ENCODE peak calls at places on chromosomes 12 and 14, in six cellular contexts. S is K562; N is CD8-positive, alpha-beta T cell; T is ovary; Z is heart right ventricle; D is body of pancreas. G is an unnamed sample.

GRCh38 chr14:59358105-59358504 is 107.1 kb downstream of the GPR135 start:
- DNase-seq in N (no peak), D (no peak), Z (peak; percentile 77), S (no peak), T (no peak), G (peak; percentile 45)

GRCh38 chr12:3141339-3142321 is 64.5 kb downstream of the TSPAN9 start:
- DNase-seq in T (no peak), D (no peak), Z (no peak), N (no peak), S (no peak), G (no peak)

GRCh38 chr12:107320929-107321618 is 227.7 kb upstream of the CRY1 start:
- DNase-seq in N (peak; percentile 71), D (no peak), Z (no peak), T (no peak), S (no peak), G (no peak)

GRCh38 chr12:33423706-33424105 is 15.9 kb downstream of the SYT10 start:
- DNase-seq in D (no peak), N (no peak), S (no peak), Z (no peak), T (no peak), G (no peak)

GRCh38 chr14:87600236-87600635 is 392.7 kb downstream of the GALC start:
- DNase-seq in Z (no peak), S (no peak), N (no peak), T (no peak), D (no peak), G (no peak)

GRCh38 chr14:75939200-75939599 is 42.6 kb downstream of the TGFB3 start:
- DNase-seq in N (no peak), Z (no peak), D (no peak), S (no peak), T (no peak), G (no peak)

GRCh38 chr12:93247313-93248057 is 130.2 kb upstream of the NUDT4 start:
- DNase-seq in S (no peak), Z (peak; percentile 32), N (no peak), T (no peak), D (no peak), G (no peak)

GRCh38 chr12:26121841-26122680 is 2.8 kb downstream of the BHLHE41 start:
- DNase-seq in S (peak; percentile 14), D (peak; percentile 31), N (peak; percentile 16), T (peak; percentile 46), Z (no peak), G (no peak)

GRCh38 chr12:54592316-54592715 is 3.9 kb upstream of the PPP1R1A start:
- DNase-seq in S (no peak), Z (no peak), D (no peak), T (no peak), N (no peak), G (no peak)

GRCh38 chr14:47675489-47676300 is at the start of gene MDGA2:
- DNase-seq in D (peak; percentile 7), Z (no peak), T (no peak), S (no peak), N (no peak), G (no peak)

GRCh38 chr12:59839514-59839913 is 243.7 kb downstream of the SLC16A7 start:
- DNase-seq in N (no peak), T (no peak), Z (no peak), S (no peak), D (no peak), G (no peak)

GRCh38 chr14:103676881-103677675 is 38.2 kb downstream of the XRCC3 start:
- DNase-seq in N (no peak), T (no peak), S (no peak), D (no peak), Z (no peak), G (no peak)

GRCh38 chr12:42291680-42292079 is 34.2 kb downstream of the ZCRB1 start:
- DNase-seq in S (no peak), T (no peak), D (no peak), Z (no peak), N (no peak), G (no peak)

GRCh38 chr14:28949503-28949902 is 182.9 kb downstream of the FOXG1 start:
- DNase-seq in Z (no peak), N (no peak), S (no peak), D (no peak), T (no peak), G (no peak)

GRCh38 chr14:23442721-23443356 is 7.4 kb upstream of the MYH7 start:
- DNase-seq in D (no peak), N (no peak), Z (peak; percentile 73), T (no peak), S (no peak), G (no peak)

GRCh38 chr12:52268212-52268611 is 6.2 kb upstream of the KRT86 start:
- DNase-seq in T (no peak), D (no peak), N (no peak), S (no peak), Z (no peak), G (no peak)

GRCh38 chr12:49631336-49631907 is 8.1 kb downstream of the PRPF40B start:
- DNase-seq in Z (peak; percentile 3), N (no peak), T (no peak), D (no peak), S (peak; percentile 30), G (no peak)

GRCh38 chr14:92099802-92100201 is 6.6 kb downstream of the ATXN3 start:
- DNase-seq in N (no peak), Z (no peak), D (no peak), T (no peak), S (no peak), G (no peak)

GRCh38 chr12:80807640-80808288 is 91.1 kb downstream of the MYF5 start:
- DNase-seq in D (no peak), T (no peak), N (no peak), S (no peak), Z (no peak), G (no peak)

GRCh38 chr12:89354630-89354931 is 2.3 kb upstream of the DUSP6 start:
- DNase-seq in N (no peak), S (no peak), T (no peak), D (no peak), Z (no peak), G (no peak)

GRCh38 chr14:55698051-55698450 is 118.0 kb downstream of the KTN1 start:
- DNase-seq in Z (no peak), T (no peak), N (no peak), S (no peak), D (no peak), G (peak; percentile 29)

GRCh38 chr12:128817115-128818015 is 6.4 kb downstream of the SLC15A4 start:
- DNase-seq in T (no peak), Z (peak; percentile 71), D (peak; percentile 76), S (no peak), N (no peak), G (no peak)

GRCh38 chr12:24617471-24617870 is 331.4 kb downstream of the BCAT1 start:
- DNase-seq in D (no peak), N (no peak), Z (no peak), S (no peak), T (no peak), G (no peak)

GRCh38 chr14:63986789-63987533 is 134.2 kb downstream of the SYNE2 start:
- DNase-seq in S (no peak), T (no peak), N (no peak), D (no peak), Z (no peak), G (no peak)

GRCh38 chr12:68264864-68265256 is 11.5 kb upstream of the IL22 start:
- DNase-seq in N (no peak), D (no peak), S (no peak), Z (no peak), T (no peak), G (no peak)

DNA sequence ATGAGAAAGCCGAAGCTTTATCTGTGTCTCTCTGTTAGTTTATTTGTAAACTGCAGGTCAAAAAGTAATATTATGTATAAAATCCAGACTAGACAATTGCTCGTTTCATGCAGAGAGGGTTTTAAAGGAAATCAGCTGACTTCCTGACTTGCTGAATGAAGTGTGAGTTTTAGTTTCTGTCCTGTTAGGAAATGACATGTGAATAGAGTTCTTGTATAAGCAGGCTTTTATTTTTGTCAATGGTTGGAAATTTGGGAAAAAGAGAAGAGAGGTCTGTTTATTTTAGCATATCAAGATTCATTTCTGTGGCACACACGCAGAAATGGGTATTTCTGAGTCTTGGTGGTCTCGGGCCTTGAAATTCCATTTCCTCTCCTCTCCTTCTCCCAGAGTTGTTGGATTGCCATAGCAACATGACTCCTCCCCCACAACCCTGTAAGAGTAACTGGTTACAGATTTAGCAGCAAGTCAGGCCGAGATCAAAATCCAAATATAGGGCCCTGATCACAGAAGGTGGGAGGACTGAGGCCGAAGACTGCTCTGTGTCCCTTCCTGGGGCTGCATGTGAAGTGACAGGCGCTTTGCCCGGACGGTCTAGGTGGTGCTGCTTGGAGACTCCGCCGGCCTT is 60.9 kb downstream of the SAMD4A start:
- DNase-seq in Z (peak; percentile 85), D (no peak), T (peak; percentile 34), N (peak; percentile 36), S (no peak), G (no peak)
- H3K4me3 ChIP-seq in Z (peak overlapping the region; percentile 4), D (no peak overlapping the region), T (no peak overlapping the region), N (peak overlapping the region; percentile 38), S (no peak overlapping the region), G (no peak overlapping the region)

DNA sequence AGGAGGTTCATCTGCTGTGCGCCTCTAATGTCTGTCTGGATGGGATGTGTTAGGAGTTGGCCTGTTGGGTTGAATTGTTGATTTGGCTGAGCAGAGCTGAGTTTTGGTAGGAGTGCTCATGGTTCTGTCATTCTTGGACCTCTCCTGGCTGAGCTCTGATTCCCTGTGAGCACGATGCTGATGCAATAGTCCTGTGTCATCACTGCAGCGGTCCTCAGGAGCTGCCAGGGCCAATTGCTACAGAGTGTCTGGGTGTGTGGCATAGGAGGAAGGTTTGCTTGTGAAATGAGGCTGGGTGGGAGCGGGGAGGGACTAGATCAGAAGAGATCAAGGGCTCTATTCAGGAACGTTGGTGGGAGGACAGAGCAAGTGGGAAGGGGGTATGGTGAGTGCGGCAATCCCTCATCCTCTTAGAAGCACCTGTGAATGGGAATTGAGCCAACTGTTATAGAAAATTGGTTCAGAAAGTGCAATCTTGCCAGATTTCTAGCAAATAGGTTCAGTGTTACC is 21.2 kb downstream of the PEX5 start:
- DNase-seq in T (no peak), N (no peak), S (no peak), Z (no peak), D (no peak), G (no peak)
- H3K36me3 ChIP-seq in T (peaks cover 7% of the 10 kb centered on the region), N (peaks cover 36% of the 10 kb centered on the region), S (peaks cover 59% of the 10 kb centered on the region), Z (peaks cover 73% of the 10 kb centered on the region), D (peaks cover 17% of the 10 kb centered on the region), G (peaks cover 46% of the 10 kb centered on the region)

GRCh38 chr12:131282292-131283080 is 328.8 kb downstream of the ADGRD1 start:
- DNase-seq in Z (peak; percentile 2), T (no peak), D (peak; percentile 5), N (no peak), S (no peak), G (no peak)

GRCh38 chr12:131283191-131283861 is 329.6 kb downstream of the ADGRD1 start:
- DNase-seq in T (no peak), S (no peak), N (no peak), D (peak; percentile 0), Z (no peak), G (no peak)

GRCh38 chr12:131290255-131290959 is 336.7 kb downstream of the ADGRD1 start:
- DNase-seq in D (no peak), T (no peak), S (no peak), N (no peak), Z (no peak), G (no peak)

GRCh38 chr12:131287015-131287937 is 333.6 kb downstream of the ADGRD1 start:
- DNase-seq in D (no peak), N (no peak), S (no peak), T (no peak), Z (peak; percentile 1), G (no peak)

GRCh38 chr12:131287938-131288797 is 334.5 kb downstream of the ADGRD1 start:
- DNase-seq in S (no peak), T (no peak), Z (peak; percentile 1), D (no peak), N (no peak), G (no peak)
- H3K9me3 ChIP-seq in S (no peaks in the 10 kb centered on the region), T (no peaks in the 10 kb centered on the region), Z (no peaks in the 10 kb centered on the region), D (no peaks in the 10 kb centered on the region), N (no peaks in the 10 kb centered on the region), G (no peaks in the 10 kb centered on the region)

GRCh38 chr14:73746540-73747385 is 32.6 kb upstream of the PNMA1 start:
- DNase-seq in T (peak; percentile 27), D (no peak), N (no peak), S (no peak), Z (no peak), G (no peak)
- H3K4me3 ChIP-seq in T (no peak overlapping the region), D (no peak overlapping the region), N (no peak overlapping the region), S (no peak overlapping the region), Z (no peak overlapping the region), G (no peak overlapping the region)

G was measured in HAP-1.